ENCODE peak calls at places on chromosome 5, in eight cellular contexts. Z is fibroblast of lung; W is heart right ventricle; P is heart left ventricle; J is right lobe of liver; C is CD8-positive, alpha-beta T cell; M is endodermal cell; Q is PC-9. A is an unnamed sample. For H3K4me1, the result is how much of the 10 kb centered on the place peaks cover.

GRCh38 chr5:61304611-61305369 is 27.3 kb upstream of the ZSWIM6 start:
- DNase-seq in J (no peak), M (peak), C (no peak), W (no peak), Z (peak), Q (peak), P (no peak), A (no peak)

GRCh38 chr5:94505327-94506080 is 112.9 kb downstream of the KIAA0825 start:
- DNase-seq in Z (no peak), Q (no peak), P (no peak), W (no peak), J (no peak), M (no peak), C (no peak), A (no peak)

GRCh38 chr5:149203896-149204544 is 62.7 kb downstream of the ABLIM3 start:
- DNase-seq in W (no peak), P (no peak), Z (peak), Q (no peak), M (no peak), J (no peak), C (no peak), A (no peak)

GRCh38 chr5:128927644-128928043 is 37.6 kb upstream of the SLC27A6 start:
- DNase-seq in Z (no peak), Q (no peak), P (no peak), W (no peak), M (no peak), J (no peak), C (no peak), A (no peak)

GRCh38 chr5:16866220-16866619 is 69.9 kb downstream of the MYO10 start:
- DNase-seq in P (no peak), M (no peak), C (no peak), Q (no peak), Z (no peak), W (no peak), J (no peak), A (no peak)

GRCh38 chr5:65076251-65076869 is 307.6 kb downstream of the CWC27 start:
- DNase-seq in Q (peak), C (no peak), P (peak), M (peak), W (no peak), J (no peak), Z (peak), A (no peak)

GRCh38 chr5:14364096-14364495 is 217.5 kb upstream of the OTULINL start:
- DNase-seq in Z (no peak), M (no peak), J (no peak), C (no peak), W (no peak), P (no peak), Q (no peak), A (no peak)

GRCh38 chr5:150989695-150990094 is 30.7 kb upstream of the GPX3 start:
- DNase-seq in P (no peak), Z (no peak), W (no peak), J (no peak), M (peak), C (no peak), Q (peak), A (no peak)

GRCh38 chr5:151173711-151174611 is 16.4 kb upstream of the ANXA6 start:
- DNase-seq in J (no peak), P (no peak), M (no peak), Q (no peak), Z (no peak), C (no peak), W (no peak), A (no peak)

GRCh38 chr5:137792291-137792690 is 38.1 kb upstream of the HNRNPA0 start:
- DNase-seq in C (no peak), W (no peak), Q (no peak), Z (no peak), M (no peak), P (no peak), J (no peak), A (no peak)

GRCh38 chr5:38607930-38608545 is 51.6 kb upstream of the LIFR start:
- DNase-seq in J (no peak), W (no peak), Z (peak), P (no peak), Q (peak), C (no peak), M (no peak), A (no peak)

GRCh38 chr5:137617806-137618205 is 118.1 kb downstream of the KLHL3 start:
- DNase-seq in C (no peak), J (no peak), Z (peak), M (no peak), P (no peak), W (no peak), Q (no peak), A (no peak)

GRCh38 chr5:167565555-167565954 is 725.9 kb upstream of the WWC1 start:
- DNase-seq in Z (no peak), C (no peak), J (no peak), P (no peak), W (no peak), Q (no peak), M (no peak), A (no peak)

GRCh38 chr5:9546973-9547947 is 1.4 kb upstream of the SEMA5A start:
- DNase-seq in P (peak), M (peak), C (no peak), J (no peak), W (peak), Z (peak), Q (no peak), A (no peak)

GRCh38 chr5:129438322-129438721 is 21.8 kb upstream of the ADAMTS19 start:
- DNase-seq in P (no peak), Z (no peak), M (no peak), Q (no peak), C (no peak), W (no peak), J (no peak), A (no peak)

GRCh38 chr5:69083412-69083811 is 10.4 kb upstream of the SLC30A5 start:
- DNase-seq in M (peak), J (no peak), C (no peak), Q (peak), Z (no peak), P (no peak), W (no peak), A (no peak)

DNA sequence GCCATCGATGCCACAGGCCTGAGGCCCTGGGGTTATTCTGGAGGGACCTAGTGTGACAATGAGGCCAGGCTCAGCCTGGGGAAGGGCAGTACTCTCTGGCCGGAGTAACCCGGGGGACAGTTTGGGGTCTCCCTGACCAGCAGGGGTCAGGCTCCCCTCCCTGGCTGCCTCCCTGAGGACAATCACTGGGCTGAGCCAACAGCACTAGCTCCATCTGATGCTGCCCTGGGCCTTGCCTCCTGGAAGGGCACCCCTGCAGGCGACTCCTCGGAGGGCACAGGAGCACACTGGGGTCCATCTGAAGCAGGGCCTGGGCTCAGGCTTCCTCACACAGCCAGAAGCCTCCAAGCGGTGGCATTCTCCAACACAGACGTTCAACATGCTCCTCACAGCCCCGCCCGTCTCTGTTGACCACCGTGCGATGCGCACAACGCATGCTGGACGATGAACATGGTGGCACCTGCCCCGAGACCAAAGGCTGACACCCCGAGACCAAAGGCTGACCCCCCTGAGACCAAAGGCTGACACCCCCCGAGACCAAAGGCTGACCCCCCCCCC is 68.3 kb downstream of the ADAMTS2 start:
- DNase-seq in Q (no peak), P (peak), C (no peak), J (no peak), M (no peak), W (no peak), Z (no peak), A (no peak)
- TF ChIP-seq CTCF in Q (no peak), P (no peak), C (no peak), J (no peak), M (peak), W (no peak), Z (no peak), A (no peak)

DNA sequence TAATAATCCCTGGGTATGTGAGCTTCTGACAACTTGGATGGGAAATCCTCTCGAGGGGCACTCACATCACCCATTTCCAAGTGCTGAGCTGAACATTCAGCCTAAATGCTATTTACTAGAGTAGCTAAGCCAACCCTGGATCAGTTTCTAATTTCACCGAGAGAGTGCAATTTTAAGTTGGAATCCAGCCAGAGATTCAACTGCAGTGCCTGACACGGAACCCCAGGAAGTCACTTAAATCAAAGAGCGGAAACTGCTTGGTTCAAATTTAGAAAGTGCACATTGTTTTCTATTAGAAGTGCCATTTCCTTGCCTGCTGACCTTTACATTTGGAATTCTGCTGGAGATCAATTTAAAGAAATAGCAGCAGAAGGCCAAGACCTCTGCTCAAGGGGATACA is 8.8 kb downstream of the SPRY4 start:
- DNase-seq in P (no peak), Q (no peak), W (no peak), Z (peak), J (no peak), C (no peak), M (no peak), A (no peak)
- H3K4me1 ChIP-seq in P (half or more), Q (under half), W (under half), Z (under half), J (under half), C (under half), M (under half), A (under half)

DNA sequence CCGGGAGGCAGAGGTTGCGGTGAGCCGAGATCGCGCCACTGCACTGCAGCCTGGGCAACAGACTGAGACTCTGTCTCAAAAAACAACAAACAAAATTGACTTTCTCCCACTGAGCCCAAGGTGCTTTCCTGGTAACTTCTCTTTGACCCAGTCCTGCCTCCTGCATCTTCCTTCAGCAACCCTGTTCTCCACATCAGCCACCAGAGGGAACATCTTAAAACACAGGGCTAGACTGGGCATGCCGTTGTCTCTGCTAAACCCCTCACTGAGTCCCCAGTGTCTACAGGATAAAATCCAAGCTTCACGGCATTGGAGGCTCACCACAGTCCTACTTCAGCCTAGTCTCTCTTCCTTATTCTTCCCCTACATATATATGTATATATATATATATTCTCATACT is 39.8 kb upstream of the KCNMB1 start:
- DNase-seq in J (no peak), W (no peak), P (no peak), Z (peak), C (no peak), M (peak), Q (no peak), A (no peak)
- TF ChIP-seq CTCF in J (no peak), W (no peak), P (no peak), Z (no peak), C (no peak), M (peak), Q (peak), A (no peak)

GRCh38 chr5:53942724-53943123 is 367.6 kb downstream of the ARL15 start:
- DNase-seq in J (no peak), P (no peak), Z (peak), C (no peak), Q (no peak), M (no peak), W (no peak), A (no peak)

GRCh38 chr5:53934126-53934856 is 373.9 kb downstream of the NDUFS4 start:
- DNase-seq in C (no peak), W (no peak), J (no peak), P (no peak), M (no peak), Z (peak), Q (no peak), A (no peak)

GRCh38 chr5:53936481-53937352 is 373.7 kb downstream of the ARL15 start:
- DNase-seq in C (no peak), W (peak), Q (no peak), Z (no peak), M (no peak), J (peak), P (peak), A (no peak)

DNA sequence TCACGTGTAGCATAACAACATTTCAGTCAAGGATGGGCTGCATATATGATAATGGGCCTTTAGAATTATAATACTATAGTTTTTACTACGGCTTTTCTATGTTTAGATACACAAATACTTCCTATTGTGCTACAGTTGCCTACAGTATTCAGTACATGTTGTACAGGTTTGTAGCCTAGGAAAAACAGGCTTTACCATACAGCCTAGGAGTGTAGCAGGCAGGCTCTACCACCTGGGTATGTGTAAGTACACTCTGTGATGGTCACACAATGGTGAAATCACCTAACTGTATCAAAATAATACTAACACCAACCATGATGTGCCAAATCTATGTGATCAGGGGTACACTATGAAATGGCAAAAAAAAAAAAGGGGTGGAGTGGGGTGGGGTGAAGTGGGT is 372.9 kb downstream of the ARL15 start:
- DNase-seq in M (no peak), C (no peak), Q (no peak), J (no peak), P (no peak), Z (no peak), W (no peak), A (no peak)
- H3K4me1 ChIP-seq in M (under half), C (under half), Q (under half), J (under half), P (under half), Z (under half), W (under half), A (under half)

GRCh38 chr5:32850792-32851191 is 139.7 kb downstream of the NPR3 start:
- DNase-seq in P (no peak), M (no peak), W (no peak), Z (no peak), C (no peak), Q (no peak), J (no peak), A (no peak)

GRCh38 chr5:32848681-32849080 is 137.6 kb downstream of the NPR3 start:
- DNase-seq in C (no peak), Z (peak), M (no peak), J (no peak), W (no peak), P (no peak), Q (no peak), A (no peak)

GRCh38 chr5:32851774-32852173 is 140.7 kb downstream of the NPR3 start:
- DNase-seq in M (no peak), Z (no peak), W (no peak), Q (no peak), C (no peak), P (no peak), J (no peak), A (no peak)

GRCh38 chr5:32854473-32854872 is 143.4 kb downstream of the NPR3 start:
- DNase-seq in Z (no peak), P (no peak), J (no peak), W (no peak), C (no peak), Q (no peak), M (no peak), A (no peak)

GRCh38 chr5:32852535-32852934 is 141.4 kb downstream of the NPR3 start:
- DNase-seq in P (peak), W (no peak), C (no peak), M (peak), Q (peak), J (no peak), Z (peak), A (no peak)
- TF ChIP-seq CTCF in P (peak), W (no peak), C (no peak), M (peak), Q (peak), J (peak), Z (peak), A (no peak)

A was measured in esophagus squamous epithelium.